ENCODE peak calls at places on chromosomes 16 and 17, in four cellular contexts. T is K562, I is GM12878, V is HepG2. B is an unnamed sample. For H3K4me1, the result is how much of the 10 kb centered on the place peaks cover.

GRCh38 chr17:2240541-2240940 is 63.0 kb downstream of the SMG6 start:
- DNase-seq in I (no peak), T (no peak), V (no peak), B (no peak)

GRCh38 chr17:65529040-65529633 is 32.3 kb downstream of the AXIN2 start:
- DNase-seq in T (no peak), V (no peak), I (no peak), B (no peak)

GRCh38 chr16:2803545-2804195 is 5.4 kb downstream of the PRSS41 start:
- DNase-seq in V (no peak), I (no peak), T (no peak), B (no peak)

GRCh38 chr17:1573932-1574696 is 11.5 kb upstream of the PITPNA start:
- DNase-seq in I (no peak), V (peak), T (peak), B (peak)

GRCh38 chr17:43169561-43170139 is 1.4 kb upstream of the NBR1 start:
- DNase-seq in T (peak), I (no peak), V (peak), B (no peak)

GRCh38 chr17:80770881-80771611 is 220.6 kb upstream of the CHMP6 start:
- DNase-seq in I (no peak), T (no peak), V (no peak), B (no peak)

GRCh38 chr16:48393843-48394703 is 8.9 kb upstream of the SIAH1 start:
- DNase-seq in V (no peak), I (no peak), T (peak), B (no peak)

GRCh38 chr16:72198641-72199250 is 26.8 kb upstream of the PMFBP1 start:
- DNase-seq in I (no peak), T (no peak), V (no peak), B (no peak)

GRCh38 chr16:51916814-51917213 is 630.1 kb downstream of the TOX3 start:
- DNase-seq in I (no peak), V (no peak), T (no peak), B (no peak)

GRCh38 chr17:76793775-76794174 is 55.9 kb downstream of the MFSD11 start:
- DNase-seq in T (peak), I (no peak), V (peak), B (no peak)

GRCh38 chr17:6542577-6542976 is 13.8 kb downstream of the PITPNM3 start:
- DNase-seq in V (no peak), T (no peak), I (no peak), B (no peak)

GRCh38 chr17:42312285-42313130 is 24.2 kb downstream of the STAT5A start:
- DNase-seq in I (no peak), T (peak), V (peak), B (no peak)

GRCh38 chr17:80779961-80780380 is 211.7 kb upstream of the CHMP6 start:
- DNase-seq in V (no peak), I (no peak), T (no peak), B (no peak)

GRCh38 chr17:15181816-15182215 is 83.3 kb downstream of the PMP22 start:
- DNase-seq in T (no peak), V (no peak), I (no peak), B (no peak)

GRCh38 chr17:15289285-15290185 is 24.4 kb upstream of the PMP22 start:
- DNase-seq in V (peak), T (no peak), I (no peak), B (no peak)

GRCh38 chr17:39677581-39678339 is 9.5 kb downstream of the PNMT start:
- DNase-seq in I (no peak), T (no peak), V (no peak), B (no peak)

GRCh38 chr17:39678340-39679116 is 9.3 kb downstream of the PGAP3 start:
- DNase-seq in V (no peak), T (no peak), I (no peak), B (no peak)

GRCh38 chr17:39676198-39676819 is 8.1 kb downstream of the PNMT start:
- DNase-seq in I (peak), T (peak), V (no peak), B (no peak)

GRCh38 chr17:39675390-39676082 is 7.3 kb downstream of the PNMT start:
- DNase-seq in T (no peak), I (no peak), V (no peak), B (no peak)

GRCh38 chr17:39677072-39677471 is 8.8 kb downstream of the PNMT start:
- DNase-seq in I (no peak), T (no peak), V (no peak), B (no peak)
- H3K4me1 ChIP-seq in I (under half), T (half or more), V (half or more), B (under half)

DNA sequence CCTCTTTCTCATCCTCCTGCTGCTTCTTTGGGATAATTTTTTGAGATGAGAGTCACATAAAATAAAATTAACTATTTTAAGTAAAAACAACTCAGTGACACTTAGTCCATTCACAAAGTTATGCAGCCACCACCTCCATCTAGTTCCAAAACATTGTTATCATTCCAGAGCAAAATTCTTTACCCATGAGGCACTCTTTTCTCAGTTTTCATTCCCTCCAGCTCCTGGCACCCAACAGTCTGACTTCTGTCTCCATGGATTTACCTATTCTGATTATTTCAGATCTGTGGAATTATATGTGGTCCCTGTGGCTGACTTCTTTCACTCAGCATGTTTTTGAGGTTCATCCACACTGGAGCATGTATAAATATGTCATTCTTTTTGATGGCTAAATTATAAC is 239.9 kb upstream of the DYNLRB2 start:
- DNase-seq in V (peak), T (no peak), I (no peak), B (no peak)
- TF ChIP-seq GABPA in V (no peak), T (no peak), I (no peak), B (no peak)

DNA sequence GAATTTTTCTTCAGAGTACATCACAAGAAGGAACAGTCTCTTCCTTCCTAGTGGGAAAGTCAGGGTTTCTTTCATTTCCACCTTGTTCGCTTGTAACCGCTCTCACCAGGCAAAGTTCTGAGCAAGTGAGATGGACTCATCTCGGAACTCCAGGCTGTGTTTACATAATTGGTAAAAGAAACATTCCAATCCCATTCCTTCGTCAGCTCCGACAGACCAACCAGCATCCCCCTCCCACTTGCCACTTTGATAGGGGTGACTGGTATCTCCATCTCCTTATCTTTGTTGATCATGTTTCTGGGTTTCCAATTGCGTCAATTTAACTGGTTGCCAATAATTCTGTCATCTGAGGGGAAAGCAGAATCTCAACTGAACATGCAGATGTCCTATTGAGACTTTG is 36.8 kb upstream of the LYRM9 start:
- DNase-seq in T (no peak), V (no peak), I (no peak), B (no peak)
- TF ChIP-seq ZNF274 in T (no peak), V (no peak), I (no peak), B (no peak)

DNA sequence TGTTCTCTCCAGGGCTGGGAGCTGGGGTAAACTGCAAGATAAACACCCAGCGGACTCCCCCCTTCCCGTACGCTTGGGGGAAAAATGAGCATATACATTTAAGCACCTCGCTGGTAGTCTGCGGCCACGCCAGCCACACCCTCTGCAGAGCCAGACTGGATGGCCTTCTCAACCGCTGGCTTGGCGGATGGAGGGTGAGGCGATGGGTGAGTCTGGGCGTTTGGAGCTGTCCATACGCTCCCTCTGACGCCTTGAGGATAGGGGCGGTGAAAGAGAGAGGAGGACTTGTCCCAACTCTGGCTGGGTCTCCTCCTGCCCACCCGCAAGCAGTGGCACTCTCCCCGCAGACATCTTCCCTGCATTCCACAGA is 1.0 kb downstream of the ITGA3 start:
- DNase-seq in I (no peak), V (no peak), T (no peak), B (peak)
- H3K4me1 ChIP-seq in I (under half), V (half or more), T (under half), B (under half)

GRCh38 chr17:8137645-8138342 is 13.9 kb upstream of the HES7 start:
- DNase-seq in V (no peak), I (no peak), T (no peak), B (no peak)

GRCh38 chr17:8138366-8138671 is 13.9 kb downstream of the PER1 start:
- DNase-seq in I (no peak), T (no peak), V (no peak), B (no peak)

GRCh38 chr17:8131844-8132441 is 8.0 kb upstream of the HES7 start:
- DNase-seq in V (no peak), T (no peak), I (no peak), B (no peak)

GRCh38 chr17:8133398-8133797 is 9.5 kb upstream of the HES7 start:
- DNase-seq in V (no peak), I (no peak), T (no peak), B (peak)

DNA sequence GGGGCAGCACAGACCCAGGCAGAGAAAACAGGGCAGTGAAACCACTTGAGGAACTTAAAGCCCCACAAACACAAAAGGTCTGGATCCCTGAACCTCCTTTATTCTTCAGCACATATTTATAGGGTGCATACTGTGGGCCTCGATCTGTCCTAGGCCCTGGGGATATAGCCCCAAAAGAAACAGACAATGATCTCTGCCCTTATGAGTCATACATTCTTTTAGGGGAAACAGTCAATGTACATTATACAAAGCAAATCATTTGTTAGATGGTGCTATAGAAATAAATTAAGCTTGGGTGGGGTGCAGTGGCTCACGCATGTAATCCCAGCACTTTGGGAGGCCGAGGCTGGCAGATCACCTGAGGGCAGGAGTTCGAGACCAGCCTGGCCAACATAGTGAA is 10.0 kb upstream of the HES7 start:
- DNase-seq in T (no peak), I (no peak), V (no peak), B (no peak)
- TF ChIP-seq GABPA in T (no peak), I (no peak), V (no peak), B (no peak)

GRCh38 chr16:30369091-30369937 is 980 bp downstream of the TBC1D10B start:
- DNase-seq in V (no peak), T (no peak), I (no peak), B (no peak)
- TF ChIP-seq ZNF274 in V (no peak), T (no peak), I (no peak), B (no peak)

GRCh38 chr17:3961564-3962047 is 2.6 kb downstream of the ATP2A3 start:
- DNase-seq in I (peak), V (no peak), T (no peak), B (no peak)
- H3K4me1 ChIP-seq in I (under half), V (under half), T (half or more), B (under half)

GRCh38 chr17:61414936-61415251 is 15.3 kb downstream of the TBX2 start:
- DNase-seq in V (no peak), I (no peak), T (no peak), B (peak)

GRCh38 chr17:61414141-61414935 is 14.7 kb downstream of the TBX2 start:
- DNase-seq in I (no peak), T (peak), V (no peak), B (no peak)

GRCh38 chr17:61415374-61416210 is 15.9 kb downstream of the TBX2 start:
- DNase-seq in T (no peak), V (no peak), I (no peak), B (no peak)

GRCh38 chr17:61416540-61417363 is 17.1 kb downstream of the TBX2 start:
- DNase-seq in T (peak), V (peak), I (no peak), B (peak)

GRCh38 chr17:61416211-61416539 is 16.5 kb downstream of the TBX2 start:
- DNase-seq in I (no peak), V (no peak), T (peak), B (no peak)
- TF ChIP-seq GABPA in I (no peak), V (no peak), T (no peak), B (no peak)